ENCODE peak calls at places on chromosomes 16 and 17, in seven cellular contexts. K, J, M, D, T, N and O are unnamed samples.

GRCh38 chr17:21495281-21495680 is 119.1 kb downstream of the KCNJ12 start:
- DNase-seq in K (no peak), J (no peak), M (no peak), D (no peak), T (no peak), N (no peak), O (no peak)

GRCh38 chr16:3945751-3946603 is 65.5 kb upstream of the CREBBP start:
- DNase-seq in K (no peak), J (peak; percentile 97), M (no peak), D (peak; percentile 78), T (no peak), N (peak; percentile 48), O (no peak)

GRCh38 chr16:2785101-2785991 is 2.0 kb downstream of the PRSS33 start:
- DNase-seq in K (no peak), J (no peak), M (no peak), D (peak; percentile 60), T (no peak), N (no peak), O (no peak)

GRCh38 chr17:9306086-9306485 is 269.5 kb downstream of the STX8 start:
- DNase-seq in K (no peak), J (no peak), M (no peak), D (no peak), T (no peak), N (no peak), O (no peak)

GRCh38 chr17:54977744-54978143 is 9.2 kb downstream of the STXBP4 start:
- DNase-seq in K (no peak), J (no peak), M (no peak), D (no peak), T (no peak), N (no peak), O (no peak)

GRCh38 chr16:79915264-79916160 is 315.0 kb upstream of the MAF start:
- DNase-seq in K (no peak), J (no peak), M (no peak), D (no peak), T (no peak), N (no peak), O (no peak)

GRCh38 chr16:10598157-10598556 is 17.8 kb upstream of the EMP2 start:
- DNase-seq in K (peak; percentile 77), J (no peak), M (no peak), D (peak; percentile 82), T (no peak), N (no peak), O (no peak)

GRCh38 chr17:18033442-18034099 is 5.4 kb downstream of the ATPAF2 start:
- DNase-seq in K (peak; percentile 70), J (peak; percentile 82), M (peak; percentile 76), D (no peak), T (peak; percentile 73), N (peak; percentile 57), O (peak; percentile 44)

GRCh38 chr16:81440888-81441663 is 3.5 kb upstream of the CMIP start:
- DNase-seq in K (no peak), J (no peak), M (no peak), D (no peak), T (no peak), N (no peak), O (no peak)

GRCh38 chr17:36923814-36924221 is 13.5 kb upstream of the LHX1 start:
- DNase-seq in K (no peak), J (no peak), M (no peak), D (no peak), T (no peak), N (no peak), O (no peak)

GRCh38 chr17:12665263-12666210 is at the start of gene MYOCD:
- DNase-seq in K (peak; percentile 65), J (peak; percentile 3), M (no peak), D (peak; percentile 45), T (no peak), N (no peak), O (no peak)

GRCh38 chr17:40341808-40342574 is 22.5 kb downstream of the GJD3 start:
- DNase-seq in K (peak; percentile 90), J (peak; percentile 47), M (no peak), D (peak; percentile 86), T (peak; percentile 77), N (peak; percentile 72), O (peak; percentile 72)

GRCh38 chr16:15690296-15690695 is 40.3 kb downstream of the NDE1 start:
- DNase-seq in K (no peak), J (peak; percentile 61), M (no peak), D (no peak), T (no peak), N (no peak), O (no peak)

GRCh38 chr16:9099131-9099625 is 7.7 kb downstream of the HAPSTR1 start:
- DNase-seq in K (no peak), J (peak; percentile 60), M (no peak), D (peak; percentile 71), T (no peak), N (no peak), O (no peak)

GRCh38 chr17:29958947-29959657 is 17.7 kb downstream of the EFCAB5 start:
- DNase-seq in K (no peak), J (peak; percentile 80), M (no peak), D (no peak), T (no peak), N (no peak), O (no peak)

GRCh38 chr17:39925282-39926134 is 1.9 kb downstream of the ORMDL3 start:
- DNase-seq in K (no peak), J (no peak), M (no peak), D (no peak), T (no peak), N (no peak), O (no peak)

GRCh38 chr17:18946536-18946935 is 5.4 kb upstream of the SLC5A10 start:
- DNase-seq in K (no peak), J (no peak), M (no peak), D (no peak), T (no peak), N (no peak), O (no peak)

GRCh38 chr17:74360993-74361612 is 565 bp downstream of the BTBD17 start:
- DNase-seq in K (no peak), J (no peak), M (no peak), D (no peak), T (no peak), N (no peak), O (no peak)

GRCh38 chr17:74417178-74418045 is 14.5 kb upstream of the GPRC5C start:
- DNase-seq in K (no peak), J (peak; percentile 1), M (no peak), D (no peak), T (no peak), N (no peak), O (peak; percentile 47)

GRCh38 chr16:11257131-11257938 is 1.3 kb upstream of the SOCS1 start:
- DNase-seq in K (peak; percentile 77), J (peak; percentile 75), M (no peak), D (peak; percentile 78), T (peak; percentile 86), N (peak; percentile 77), O (peak; percentile 81)

GRCh38 chr17:80718428-80718827 is 173.8 kb downstream of the RPTOR start:
- DNase-seq in K (no peak), J (no peak), M (no peak), D (no peak), T (no peak), N (no peak), O (no peak)

GRCh38 chr16:66326995-66327513 is 39.4 kb upstream of the CDH5 start:
- DNase-seq in K (no peak), J (no peak), M (no peak), D (no peak), T (no peak), N (peak; percentile 51), O (no peak)

GRCh38 chr17:78142113-78142861 is 3.9 kb upstream of the C17orf99 start:
- DNase-seq in K (no peak), J (peak; percentile 34), M (no peak), D (peak; percentile 86), T (no peak), N (peak; percentile 63), O (no peak)

GRCh38 chr17:64074704-64075484 is 54.5 kb upstream of the ICAM2 start:
- DNase-seq in K (no peak), J (peak; percentile 69), M (no peak), D (no peak), T (no peak), N (peak; percentile 78), O (no peak)

GRCh38 chr17:76791053-76791980 is 53.4 kb downstream of the MFSD11 start:
- DNase-seq in K (no peak), J (no peak), M (no peak), D (no peak), T (no peak), N (peak; percentile 29), O (no peak)

GRCh38 chr17:65219124-65219523 is 82.0 kb downstream of the RGS9 start:
- DNase-seq in K (no peak), J (no peak), M (no peak), D (no peak), T (no peak), N (no peak), O (no peak)
- TF ChIP-seq CTCF in K (no peak), J (peak; percentile 52), M (no peak), D (no peak), T (no peak), N (no peak), O (no peak)

GRCh38 chr16:894841-895240 is 75.9 kb downstream of the LMF1 start:
- DNase-seq in K (no peak), J (no peak), M (no peak), D (no peak), T (no peak), N (no peak), O (no peak)
- TF ChIP-seq CTCF in K (no peak), J (peak; percentile 44), M (no peak), D (no peak), T (no peak), N (no peak), O (no peak)

GRCh38 chr17:43030137-43030767 is 5.2 kb downstream of the RND2 start:
- DNase-seq in K (no peak), J (no peak), M (no peak), D (no peak), T (no peak), N (no peak), O (no peak)

GRCh38 chr17:43028221-43028861 is 3.3 kb downstream of the RND2 start:
- DNase-seq in K (no peak), J (no peak), M (no peak), D (no peak), T (no peak), N (no peak), O (peak; percentile 30)

GRCh38 chr17:43033947-43034622 is 9.1 kb downstream of the RND2 start:
- DNase-seq in K (no peak), J (no peak), M (no peak), D (no peak), T (no peak), N (no peak), O (no peak)

GRCh38 chr17:43034623-43035293 is 9.7 kb downstream of the RND2 start:
- DNase-seq in K (no peak), J (no peak), M (no peak), D (no peak), T (no peak), N (no peak), O (no peak)

GRCh38 chr17:43031666-43032065 is 6.6 kb downstream of the RND2 start:
- DNase-seq in K (no peak), J (no peak), M (no peak), D (no peak), T (no peak), N (no peak), O (no peak)
- TF ChIP-seq CTCF in K (no peak), J (no peak), M (no peak), D (no peak), T (no peak), N (no peak), O (no peak)

DNA sequence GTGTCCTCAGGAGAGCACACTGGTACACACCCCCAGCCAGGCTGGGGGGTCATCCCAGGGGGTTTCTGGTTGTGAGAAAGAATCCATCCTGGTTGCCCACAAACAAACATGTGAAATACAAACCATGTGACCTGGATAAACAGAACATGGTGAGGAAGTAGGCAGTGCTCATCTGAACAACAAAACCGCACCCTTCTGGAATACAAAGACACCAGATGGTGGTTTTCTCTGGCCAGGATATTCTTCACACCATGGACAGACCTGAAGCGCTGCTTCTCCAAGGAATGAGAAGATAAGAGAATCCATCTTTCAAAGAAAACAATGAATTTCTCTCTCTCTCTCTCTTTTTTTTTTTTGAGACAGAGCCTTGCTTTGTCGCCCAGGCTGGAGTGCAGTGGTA is 302.3 kb downstream of the SLC39A11 start:
- DNase-seq in K (no peak), J (no peak), M (no peak), D (no peak), T (no peak), N (no peak), O (no peak)
- TF ChIP-seq CTCF in K (no peak), J (no peak), M (no peak), D (no peak), T (no peak), N (no peak), O (no peak)